ENCODE peak calls at places on chromosome 3, in eight cellular contexts. V is naive thymus-derived CD4-positive, alpha-beta T cell; P is breast epithelium; X is suprapubic skin; F is CD8-positive, alpha-beta T cell; Q is uterus; I is CD8-positive, alpha-beta memory T cell; C is mesenchymal stem cell. H is an unnamed sample.

GRCh38 chr3:99396651-99397050 is 241.7 kb upstream of the COL8A1 start:
- DNase-seq in V (no peak), I (no peak), X (no peak), C (no peak), F (no peak), Q (no peak), P (no peak), H (no peak)

GRCh38 chr3:190585771-190586630 is 72.1 kb downstream of the IL1RAP start:
- DNase-seq in P (no peak), C (peak; percentile 97), I (no peak), V (no peak), Q (peak; percentile 19), X (no peak), F (no peak), H (no peak)

GRCh38 chr3:134274571-134274970 is 23.9 kb upstream of the RYK start:
- DNase-seq in Q (no peak), C (no peak), X (no peak), V (no peak), I (no peak), P (no peak), F (no peak), H (no peak)

GRCh38 chr3:121252676-121253075 is 293.1 kb downstream of the POLQ start:
- DNase-seq in C (no peak), F (no peak), I (no peak), X (no peak), P (no peak), Q (no peak), V (no peak), H (no peak)

GRCh38 chr3:94137377-94137776 is 74.5 kb downstream of the NSUN3 start:
- DNase-seq in F (no peak), Q (no peak), C (no peak), P (no peak), X (no peak), I (no peak), V (no peak), H (no peak)

GRCh38 chr3:49791571-49791970 is 5.2 kb upstream of the IP6K1 start:
- DNase-seq in X (peak; percentile 57), Q (no peak), P (no peak), V (no peak), I (no peak), F (no peak), C (no peak), H (no peak)

GRCh38 chr3:10366681-10367101 is 45.8 kb upstream of the SEC13 start:
- DNase-seq in F (no peak), C (peak; percentile 98), I (no peak), X (no peak), Q (no peak), V (no peak), P (no peak), H (no peak)

GRCh38 chr3:126961191-126961790 is 21.6 kb upstream of the PLXNA1 start:
- DNase-seq in P (peak; percentile 39), I (no peak), X (peak; percentile 92), F (no peak), C (peak; percentile 35), Q (no peak), V (no peak), H (no peak)

GRCh38 chr3:190533511-190534282 is 19.8 kb downstream of the IL1RAP start:
- DNase-seq in I (no peak), F (no peak), P (peak; percentile 95), C (peak; percentile 89), V (no peak), Q (peak; percentile 59), X (peak; percentile 82), H (no peak)

GRCh38 chr3:123352134-123352554 is 96.7 kb downstream of the ADCY5 start:
- DNase-seq in F (no peak), C (no peak), P (no peak), Q (no peak), I (no peak), X (no peak), V (no peak), H (no peak)

GRCh38 chr3:157786216-157786615 is 283.0 kb upstream of the VEPH1 start:
- DNase-seq in P (no peak), I (no peak), X (no peak), F (no peak), V (no peak), C (no peak), Q (no peak), H (no peak)

GRCh38 chr3:127260416-127260815 is 27.4 kb downstream of the PRR20G start:
- DNase-seq in P (no peak), F (no peak), V (no peak), Q (no peak), X (no peak), I (no peak), C (no peak), H (no peak)

GRCh38 chr3:99933971-99934750 is 116.5 kb downstream of the CMSS1 start:
- DNase-seq in V (no peak), X (no peak), I (no peak), C (no peak), Q (no peak), P (no peak), F (no peak), H (no peak)

GRCh38 chr3:70550723-70551319 is 238.4 kb upstream of the MDFIC2 start:
- DNase-seq in P (peak; percentile 21), X (peak; percentile 81), C (peak; percentile 57), Q (peak; percentile 49), V (peak; percentile 51), F (peak; percentile 68), I (peak; percentile 38), H (peak; percentile 48)

GRCh38 chr3:110101361-110101760 is 764.0 kb upstream of the DPPA4 start:
- DNase-seq in C (no peak), Q (no peak), P (no peak), V (no peak), I (no peak), X (no peak), F (no peak), H (no peak)

GRCh38 chr3:30646181-30646876 is 39.9 kb downstream of the TGFBR2 start:
- DNase-seq in F (no peak), Q (no peak), P (no peak), I (no peak), C (peak; percentile 87), V (no peak), X (no peak), H (no peak)
- H3K4me3 ChIP-seq in F (peak overlapping the region; percentile 5), Q (no peak overlapping the region), P (no peak overlapping the region), I (peak overlapping the region; percentile 16), C (no peak overlapping the region), V (no peak overlapping the region), X (no peak overlapping the region), H (no peak overlapping the region)

DNA sequence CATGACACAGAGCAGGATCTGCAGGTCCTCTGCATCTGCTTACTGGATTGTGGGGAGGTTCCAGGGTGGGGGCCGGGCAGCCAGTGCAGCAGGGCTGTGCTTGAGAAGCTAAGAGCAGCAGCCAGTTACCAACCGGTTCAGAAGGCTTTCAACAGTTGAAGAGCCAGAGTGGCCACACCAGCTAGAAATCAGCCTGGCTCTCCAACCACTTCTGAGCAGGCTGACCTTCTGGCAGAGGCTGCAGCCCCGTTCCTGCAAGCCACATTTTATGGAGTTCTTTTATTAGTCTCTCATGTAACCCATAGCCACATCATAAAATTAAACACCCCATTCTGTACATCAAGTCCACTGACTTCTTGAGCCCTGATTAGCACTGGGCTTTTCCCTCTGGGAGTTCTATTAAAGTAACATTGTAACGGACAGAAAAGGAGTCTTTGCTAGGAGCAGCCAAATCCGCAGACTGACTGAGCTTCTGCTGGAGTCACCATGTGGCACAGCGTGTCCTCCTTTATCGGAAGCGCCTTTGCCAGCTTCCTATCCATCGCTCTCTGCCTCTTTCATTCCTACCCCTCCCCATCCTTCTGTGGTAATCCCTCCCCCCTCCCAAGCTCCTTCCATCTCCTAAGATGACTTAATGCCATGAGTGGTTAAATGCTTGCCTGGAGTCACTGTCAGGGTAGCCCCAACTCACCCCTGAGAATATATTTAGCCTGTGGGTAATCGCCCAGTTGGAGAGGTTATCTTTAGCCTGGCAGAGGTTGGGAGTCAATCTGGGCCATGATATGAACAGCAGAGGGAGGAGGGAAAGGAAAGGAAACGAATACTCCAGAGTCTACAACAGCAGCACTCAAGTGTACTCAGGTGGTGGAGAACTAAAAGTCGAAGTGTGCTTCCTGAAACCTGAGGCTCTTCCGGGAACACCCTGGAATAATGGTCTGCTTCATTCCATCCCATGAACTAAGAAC is 138.4 kb upstream of the HES1 start:
- DNase-seq in Q (peak; percentile 34), F (no peak), I (no peak), V (no peak), C (peak; percentile 32), P (no peak), X (no peak), H (no peak)
- H3K4me3 ChIP-seq in Q (no peak overlapping the region), F (no peak overlapping the region), I (no peak overlapping the region), V (no peak overlapping the region), C (no peak overlapping the region), P (no peak overlapping the region), X (no peak overlapping the region), H (no peak overlapping the region)

GRCh38 chr3:193890036-193890897 is 245.7 kb upstream of the HES1 start:
- DNase-seq in C (no peak), Q (no peak), V (no peak), F (no peak), X (no peak), I (no peak), P (no peak), H (no peak)
- H3K4me3 ChIP-seq in C (no peak overlapping the region), Q (no peak overlapping the region), V (no peak overlapping the region), F (no peak overlapping the region), X (no peak overlapping the region), I (no peak overlapping the region), P (no peak overlapping the region), H (no peak overlapping the region)

DNA sequence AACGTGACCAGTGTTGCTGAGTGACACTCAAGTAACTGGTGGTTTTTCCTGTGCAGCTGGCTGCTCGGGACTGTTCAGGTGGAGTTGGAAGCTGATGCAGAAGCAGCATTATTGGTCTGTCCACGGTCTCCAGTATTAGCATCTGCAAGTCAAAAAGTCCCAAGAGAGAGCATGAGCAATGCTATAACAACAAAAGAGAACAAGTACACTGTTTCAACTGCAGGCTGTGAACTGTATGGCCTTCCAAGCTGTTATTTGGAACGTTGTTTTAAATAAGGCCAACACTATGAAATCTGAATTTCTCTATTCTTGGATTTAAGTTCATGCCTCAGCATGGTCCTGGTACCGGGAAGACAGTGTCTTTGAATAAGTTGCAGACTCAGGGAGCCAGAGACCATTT is 44.8 kb downstream of the NR1I2 start:
- DNase-seq in Q (no peak), P (no peak), C (no peak), V (no peak), I (no peak), F (no peak), X (no peak), H (no peak)
- H3K4me3 ChIP-seq in Q (no peak overlapping the region), P (no peak overlapping the region), C (no peak overlapping the region), V (no peak overlapping the region), I (no peak overlapping the region), F (no peak overlapping the region), X (no peak overlapping the region), H (no peak overlapping the region)

DNA sequence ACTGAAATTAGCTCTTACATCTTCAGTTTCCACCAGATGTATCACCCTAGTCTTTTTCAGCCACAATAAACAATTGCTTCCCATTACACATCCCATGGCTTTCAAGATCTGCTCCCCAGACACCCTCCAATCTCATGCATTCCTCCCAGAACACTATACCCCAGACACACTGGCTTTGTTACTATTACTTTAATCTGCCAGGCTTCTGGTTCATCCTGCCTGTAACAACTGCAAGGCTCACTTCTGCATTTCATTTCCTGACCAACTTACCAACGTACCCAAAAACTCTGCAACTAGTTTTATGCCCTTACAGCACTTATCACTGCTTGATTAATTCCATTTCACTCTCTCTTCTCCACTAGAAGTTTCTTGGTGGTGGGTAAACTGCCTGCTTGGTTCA is 2.9 kb downstream of the RPL22L1 start:
- DNase-seq in X (no peak), P (no peak), I (no peak), Q (no peak), V (no peak), C (peak; percentile 32), F (no peak), H (no peak)
- H3K4me3 ChIP-seq in X (no peak overlapping the region), P (no peak overlapping the region), I (no peak overlapping the region), Q (no peak overlapping the region), V (no peak overlapping the region), C (peak overlapping the region; percentile 91), F (no peak overlapping the region), H (no peak overlapping the region)

GRCh38 chr3:44511238-44511567 is 33.7 kb upstream of the ZNF445 start:
- DNase-seq in P (no peak), F (no peak), X (no peak), C (peak; percentile 37), V (no peak), Q (no peak), I (no peak), H (no peak)
- H3K4me3 ChIP-seq in P (peak overlapping the region; percentile 84), F (peak overlapping the region; percentile 78), X (peak overlapping the region; percentile 88), C (peak overlapping the region; percentile 72), V (peak overlapping the region; percentile 73), Q (peak overlapping the region; percentile 92), I (peak overlapping the region; percentile 82), H (peak overlapping the region; percentile 80)

H was measured in Jurkat, Clone E6-1.